ENCODE peak calls at places on chromosomes 3 and 15, in four cellular contexts. N is H1, M is K562, Q is HepG2. S is an unnamed sample.

GRCh38 chr3:59946401-59946800 is 896.6 kb upstream of the CFAP20DC start:
- DNase-seq in N (no peak), M (no peak), Q (no peak), S (no peak)

GRCh38 chr3:59759298-59760169 is 709.7 kb upstream of the CFAP20DC start:
- DNase-seq in N (no peak), M (no peak), Q (peak), S (no peak)

GRCh38 chr15:45662375-45662774 is 27.5 kb downstream of the SQOR start:
- DNase-seq in N (peak), M (peak), Q (no peak), S (no peak)

GRCh38 chr3:46946416-46946815 is 30.1 kb downstream of the CCDC12 start:
- DNase-seq in N (no peak), M (no peak), Q (no peak), S (no peak)

GRCh38 chr3:85164446-85164845 is 205.7 kb downstream of the CADM2 start:
- DNase-seq in N (no peak), M (no peak), Q (no peak), S (no peak)

GRCh38 chr3:11705049-11705448 is 61.3 kb upstream of the VGLL4 start:
- DNase-seq in N (peak), M (peak), Q (no peak), S (no peak)

GRCh38 chr15:69344238-69344637 is 45.5 kb downstream of the PAQR5 start:
- DNase-seq in N (no peak), M (no peak), Q (no peak), S (no peak)

GRCh38 chr3:112884678-112885290 is 38.1 kb upstream of the CD200R1L start:
- DNase-seq in N (no peak), M (no peak), Q (no peak), S (no peak)

GRCh38 chr3:22759636-22760310 is 443.4 kb upstream of the UBE2E2 start:
- DNase-seq in N (no peak), M (no peak), Q (no peak), S (no peak)

GRCh38 chr3:171251842-171252241 is 208.4 kb downstream of the TNIK start:
- DNase-seq in N (no peak), M (no peak), Q (no peak), S (no peak)

GRCh38 chr3:143897558-143898305 is 49.5 kb upstream of the SLC9A9 start:
- DNase-seq in N (no peak), M (no peak), Q (no peak), S (no peak)

GRCh38 chr15:97446138-97446537 is 514.4 kb upstream of the ARRDC4 start:
- DNase-seq in N (no peak), M (peak), Q (no peak), S (no peak)

GRCh38 chr15:41557673-41558399 is 1.2 kb upstream of the TYRO3 start:
- DNase-seq in N (peak), M (peak), Q (peak), S (peak)

GRCh38 chr15:100910119-100910518 is 9.0 kb upstream of the LRRK1 start:
- DNase-seq in N (no peak), M (no peak), Q (no peak), S (no peak)

GRCh38 chr3:176431986-176432385 is 765.3 kb downstream of the TBL1XR1 start:
- DNase-seq in N (no peak), M (no peak), Q (no peak), S (no peak)

GRCh38 chr3:11601446-11602241 is 42.1 kb downstream of the VGLL4 start:
- DNase-seq in N (no peak), M (peak), Q (no peak), S (peak)

GRCh38 chr15:101650145-101650544 is 2.0 kb downstream of the TM2D3 start:
- DNase-seq in N (no peak), M (no peak), Q (no peak), S (no peak)

GRCh38 chr3:98323425-98323824 is 30.2 kb upstream of the OR5K4 start:
- DNase-seq in N (no peak), M (no peak), Q (no peak), S (no peak)

GRCh38 chr3:13579089-13579488 is 30.2 kb downstream of the FBLN2 start:
- DNase-seq in N (no peak), M (peak), Q (no peak), S (no peak)

GRCh38 chr15:91426412-91426811 is 326.4 kb downstream of the SV2B start:
- DNase-seq in N (no peak), M (no peak), Q (no peak), S (no peak)

GRCh38 chr3:5618170-5618569 is 430.7 kb downstream of the EDEM1 start:
- DNase-seq in N (no peak), M (no peak), Q (no peak), S (no peak)

GRCh38 chr3:64242435-64242834 is 17.2 kb upstream of the PRICKLE2 start:
- DNase-seq in N (no peak), M (no peak), Q (peak), S (no peak)

GRCh38 chr15:65318870-65319356 is 14.4 kb downstream of the RNU5B-1 start:
- DNase-seq in N (peak), M (peak), Q (peak), S (no peak)

GRCh38 chr15:80835338-80835737 is 56.2 kb downstream of the CEMIP start:
- DNase-seq in N (peak), M (no peak), Q (peak), S (no peak)

GRCh38 chr15:45377630-45378148 is 655 bp downstream of the GATM start:
- DNase-seq in N (peak), M (no peak), Q (no peak), S (no peak)

GRCh38 chr3:196174652-196175051 is 36.5 kb downstream of the ZDHHC19 start:
- DNase-seq in N (no peak), M (no peak), Q (no peak), S (no peak)

GRCh38 chr3:127697531-127698240 is 24.9 kb downstream of the ABTB1 start:
- DNase-seq in N (peak), M (peak), Q (peak), S (peak)

GRCh38 chr15:74523982-74524381 is 17.0 kb upstream of the ARID3B start:
- DNase-seq in N (no peak), M (no peak), Q (no peak), S (no peak)

GRCh38 chr3:100189444-100189964 is 71.3 kb upstream of the TBC1D23 start:
- DNase-seq in N (no peak), M (no peak), Q (no peak), S (no peak)

GRCh38 chr3:72821170-72821781 is 27.0 kb downstream of the SHQ1 start:
- DNase-seq in N (no peak), M (no peak), Q (no peak), S (no peak)

GRCh38 chr3:158782283-158782682 is 19.6 kb upstream of the MFSD1 start:
- DNase-seq in N (no peak), M (no peak), Q (no peak), S (no peak)

GRCh38 chr3:70736009-70736408 is 423.6 kb upstream of the MDFIC2 start:
- DNase-seq in N (no peak), M (no peak), Q (no peak), S (no peak)

GRCh38 chr3:128456776-128457715 is 9.6 kb downstream of the DNAJB8 start:
- DNase-seq in N (no peak), M (peak), Q (no peak), S (no peak)

GRCh38 chr3:3800685-3801509 is 1.7 kb downstream of the LRRN1 start:
- DNase-seq in N (peak), M (no peak), Q (no peak), S (no peak)
- TF ChIP-seq BRCA1 in N (no peak), M (no peak), Q (no peak), S (no peak)

DNA sequence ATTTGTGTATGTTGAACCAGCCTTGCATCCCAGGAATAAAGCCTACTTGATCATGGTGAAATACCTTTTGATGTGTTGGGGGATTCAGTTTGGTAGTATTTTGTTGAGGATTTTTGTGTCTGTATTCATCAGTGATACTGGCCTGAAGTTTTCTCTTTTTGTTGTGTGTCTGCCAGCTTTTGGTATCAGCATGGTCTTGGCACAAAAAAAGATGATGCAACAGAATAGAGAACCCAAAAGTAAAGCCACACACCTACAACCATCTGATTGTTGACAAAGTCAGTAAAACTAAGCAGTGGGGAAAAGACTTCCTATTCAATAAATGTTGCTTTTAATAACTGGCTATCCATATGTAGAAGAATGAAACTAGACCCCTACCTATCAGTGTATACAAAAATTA is 77.6 kb downstream of the TCF12 start:
- DNase-seq in N (no peak), M (no peak), Q (no peak), S (no peak)
- TF ChIP-seq BRCA1 in N (no peak), M (no peak), Q (no peak), S (no peak)

DNA sequence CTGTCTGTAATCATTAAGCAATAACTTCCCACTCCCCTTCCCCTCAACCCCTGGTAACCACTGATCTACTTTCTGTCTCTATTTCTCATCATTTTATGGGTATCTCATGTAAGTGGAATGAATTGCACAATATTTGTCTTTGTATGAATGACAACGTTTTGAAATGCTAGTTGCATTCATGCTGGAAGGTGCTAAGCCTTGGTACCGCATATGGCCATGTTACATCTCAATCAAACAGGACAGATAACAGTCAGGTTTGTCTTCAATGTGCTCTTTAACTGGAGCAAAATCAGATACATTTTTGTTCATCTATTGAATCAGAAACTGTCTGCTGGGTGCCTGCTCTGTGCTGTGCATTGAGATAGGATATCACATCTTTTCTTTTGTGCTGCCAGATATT is 134.2 kb downstream of the AGBL1 start:
- DNase-seq in N (no peak), M (no peak), Q (no peak), S (no peak)
- TF ChIP-seq BRCA1 in N (no peak), M (no peak), Q (no peak), S (no peak)

DNA sequence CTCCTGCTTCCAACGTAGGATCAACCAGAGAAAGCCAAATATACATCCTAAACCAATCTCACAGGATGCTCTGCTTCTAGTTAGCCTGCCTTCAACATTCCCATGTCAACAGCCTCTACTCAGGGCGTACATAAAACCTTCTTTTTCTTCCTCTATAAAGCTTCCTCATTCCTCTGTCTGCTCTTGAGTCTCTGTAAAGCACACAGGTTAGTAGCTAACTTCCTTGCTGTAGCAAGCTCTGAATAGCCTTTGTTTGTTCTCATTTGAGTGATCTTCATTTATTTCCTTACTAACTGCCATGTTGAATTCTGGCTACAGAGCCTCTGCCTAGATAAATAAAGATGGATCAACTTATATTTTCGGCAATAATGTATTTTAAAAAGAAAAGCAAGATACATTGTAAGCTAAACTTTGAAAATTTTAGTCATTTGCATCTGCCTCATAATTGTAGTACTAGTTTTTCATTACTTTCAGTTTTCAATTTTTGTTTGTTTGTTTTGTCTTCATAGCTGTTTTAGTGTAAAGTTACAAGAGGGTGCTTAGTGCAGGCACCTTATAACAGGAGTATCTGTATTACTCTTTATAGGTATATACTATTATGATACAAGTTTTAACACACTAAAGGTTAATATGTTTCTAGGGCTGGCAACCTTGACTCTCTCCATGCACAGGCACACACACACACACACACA is 498.2 kb downstream of the PYDC2 start:
- DNase-seq in N (no peak), M (no peak), Q (no peak), S (no peak)
- TF ChIP-seq BRCA1 in N (no peak), M (no peak), Q (no peak), S (no peak)

GRCh38 chr3:183490653-183491052 is 62.2 kb upstream of the MCF2L2 start:
- DNase-seq in N (peak), M (peak), Q (peak), S (no peak)
- TF ChIP-seq BRCA1 in N (no peak), M (no peak), Q (no peak), S (no peak)

GRCh38 chr15:57406040-57406772 is 29.9 kb downstream of the CGNL1 start:
- DNase-seq in N (no peak), M (no peak), Q (peak), S (no peak)
- TF ChIP-seq BRCA1 in N (no peak), M (no peak), Q (no peak), S (no peak)

DNA sequence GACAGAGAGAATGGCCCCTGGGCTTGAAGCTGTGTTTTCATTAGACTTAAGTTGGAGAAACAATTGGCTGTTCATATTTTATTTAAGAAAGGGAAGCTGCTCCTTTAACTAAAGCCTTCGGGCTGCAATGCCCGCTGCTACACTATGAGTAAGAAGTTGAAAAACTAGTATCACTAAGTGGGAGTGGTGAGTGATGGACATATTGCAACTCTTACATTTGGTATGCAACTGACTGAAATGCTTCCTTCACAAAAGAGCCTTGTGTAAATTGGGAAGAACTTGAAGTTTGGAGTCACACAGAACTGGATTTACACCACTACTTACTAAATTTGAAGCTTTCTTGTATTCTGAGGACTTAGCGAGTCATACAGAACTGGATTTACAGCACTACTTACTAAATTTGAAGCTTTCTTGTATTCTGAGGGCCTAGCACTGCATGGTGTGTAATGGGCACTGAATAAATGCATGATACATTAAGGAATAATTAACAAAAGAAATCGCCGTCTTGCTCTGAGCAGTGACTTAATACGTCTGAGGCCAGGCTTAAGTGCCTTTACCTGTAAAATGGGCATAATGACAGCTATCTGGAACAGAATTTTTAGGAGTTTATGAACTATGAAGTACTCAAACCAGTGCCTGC is 149.5 kb downstream of the RYR3 start:
- DNase-seq in N (no peak), M (no peak), Q (no peak), S (no peak)
- TF ChIP-seq BRCA1 in N (no peak), M (no peak), Q (no peak), S (no peak)

S was measured in GM12878.